ENCODE peak calls at places on chromosomes 7 and 10, in six cellular contexts. One of them, this sample, is unnamed. For H3K36me3, the result is how much of the 10 kb centered on the place peaks cover.

GRCh38 chr7:129670636-129671035 is 59.1 kb downstream of the NRF1 start:
- DNase-seq in IMR-90: peak
- DNase-seq in ascending aorta: no peak
- DNase-seq in CD4-positive, alpha-beta memory T cell: no peak
- DNase-seq in heart right ventricle: no peak
- DNase-seq in brain microvascular endothelial cell: no peak
- DNase-seq in this sample: no peak

GRCh38 chr10:13984647-13985155 is 346.0 kb downstream of the FRMD4A start:
- DNase-seq in brain microvascular endothelial cell: peak
- DNase-seq in heart right ventricle: no peak
- DNase-seq in ascending aorta: peak
- DNase-seq in IMR-90: peak
- DNase-seq in CD4-positive, alpha-beta memory T cell: no peak
- DNase-seq in this sample: no peak

GRCh38 chr10:74189999-74190421 is 39.0 kb downstream of the ADK start:
- DNase-seq in ascending aorta: no peak
- DNase-seq in IMR-90: peak
- DNase-seq in CD4-positive, alpha-beta memory T cell: peak
- DNase-seq in brain microvascular endothelial cell: peak
- DNase-seq in heart right ventricle: no peak
- DNase-seq in this sample: peak

GRCh38 chr10:70123817-70124216 is 8.8 kb downstream of the AIFM2 start:
- DNase-seq in brain microvascular endothelial cell: no peak
- DNase-seq in heart right ventricle: no peak
- DNase-seq in ascending aorta: no peak
- DNase-seq in IMR-90: no peak
- DNase-seq in CD4-positive, alpha-beta memory T cell: no peak
- DNase-seq in this sample: no peak

GRCh38 chr7:15686209-15686956 is at the start of gene MEOX2:
- DNase-seq in ascending aorta: peak
- DNase-seq in IMR-90: peak
- DNase-seq in brain microvascular endothelial cell: peak
- DNase-seq in CD4-positive, alpha-beta memory T cell: no peak
- DNase-seq in heart right ventricle: peak
- DNase-seq in this sample: peak

GRCh38 chr10:32057041-32057372 is 782 bp upstream of the KIF5B start:
- DNase-seq in ascending aorta: no peak
- DNase-seq in brain microvascular endothelial cell: no peak
- DNase-seq in CD4-positive, alpha-beta memory T cell: no peak
- DNase-seq in heart right ventricle: no peak
- DNase-seq in IMR-90: no peak
- DNase-seq in this sample: no peak

GRCh38 chr10:65358565-65358964 is 1567.3 kb upstream of the LRRTM3 start:
- DNase-seq in IMR-90: no peak
- DNase-seq in CD4-positive, alpha-beta memory T cell: no peak
- DNase-seq in brain microvascular endothelial cell: peak
- DNase-seq in ascending aorta: no peak
- DNase-seq in heart right ventricle: no peak
- DNase-seq in this sample: no peak

GRCh38 chr10:14571866-14572507 is 202.7 kb downstream of the FAM107B start:
- DNase-seq in heart right ventricle: no peak
- DNase-seq in IMR-90: peak
- DNase-seq in CD4-positive, alpha-beta memory T cell: peak
- DNase-seq in ascending aorta: peak
- DNase-seq in brain microvascular endothelial cell: peak
- DNase-seq in this sample: peak

GRCh38 chr7:158731761-158732160 is 27.2 kb upstream of the NCAPG2 start:
- DNase-seq in CD4-positive, alpha-beta memory T cell: no peak
- DNase-seq in brain microvascular endothelial cell: no peak
- DNase-seq in IMR-90: no peak
- DNase-seq in ascending aorta: peak
- DNase-seq in heart right ventricle: no peak
- DNase-seq in this sample: no peak

GRCh38 chr10:15325243-15326002 is 45.7 kb downstream of the FAM171A1 start:
- DNase-seq in heart right ventricle: peak
- DNase-seq in IMR-90: peak
- DNase-seq in brain microvascular endothelial cell: peak
- DNase-seq in ascending aorta: no peak
- DNase-seq in CD4-positive, alpha-beta memory T cell: no peak
- DNase-seq in this sample: no peak

GRCh38 chr10:47243791-47244190 is 56.2 kb upstream of the GDF10 start:
- DNase-seq in brain microvascular endothelial cell: no peak
- DNase-seq in heart right ventricle: no peak
- DNase-seq in CD4-positive, alpha-beta memory T cell: no peak
- DNase-seq in ascending aorta: peak
- DNase-seq in IMR-90: no peak
- DNase-seq in this sample: no peak

GRCh38 chr10:70518695-70519094 is 40.1 kb downstream of the PALD1 start:
- DNase-seq in IMR-90: peak
- DNase-seq in brain microvascular endothelial cell: peak
- DNase-seq in ascending aorta: no peak
- DNase-seq in heart right ventricle: no peak
- DNase-seq in CD4-positive, alpha-beta memory T cell: no peak
- DNase-seq in this sample: no peak

GRCh38 chr7:36986429-36987362 is 262.4 kb upstream of the AOAH start:
- DNase-seq in CD4-positive, alpha-beta memory T cell: peak
- DNase-seq in heart right ventricle: peak
- DNase-seq in IMR-90: peak
- DNase-seq in brain microvascular endothelial cell: peak
- DNase-seq in ascending aorta: peak
- DNase-seq in this sample: peak

GRCh38 chr10:84026821-84027257 is 112.5 kb upstream of the GHITM start:
- DNase-seq in CD4-positive, alpha-beta memory T cell: no peak
- DNase-seq in ascending aorta: no peak
- DNase-seq in brain microvascular endothelial cell: no peak
- DNase-seq in IMR-90: peak
- DNase-seq in heart right ventricle: no peak
- DNase-seq in this sample: peak

GRCh38 chr7:121278120-121279021 is 50.4 kb upstream of the WNT16 start:
- DNase-seq in brain microvascular endothelial cell: peak
- DNase-seq in heart right ventricle: no peak
- DNase-seq in ascending aorta: no peak
- DNase-seq in CD4-positive, alpha-beta memory T cell: no peak
- DNase-seq in IMR-90: peak
- DNase-seq in this sample: no peak

GRCh38 chr10:117464176-117464575 is 78.4 kb upstream of the EMX2 start:
- DNase-seq in ascending aorta: no peak
- DNase-seq in brain microvascular endothelial cell: no peak
- DNase-seq in heart right ventricle: no peak
- DNase-seq in CD4-positive, alpha-beta memory T cell: no peak
- DNase-seq in IMR-90: no peak
- DNase-seq in this sample: no peak

GRCh38 chr10:97017474-97017903 is 168.3 kb downstream of the SLIT1 start:
- DNase-seq in CD4-positive, alpha-beta memory T cell: no peak
- DNase-seq in brain microvascular endothelial cell: no peak
- DNase-seq in ascending aorta: no peak
- DNase-seq in heart right ventricle: no peak
- DNase-seq in IMR-90: no peak
- DNase-seq in this sample: no peak

GRCh38 chr7:144830811-144831210 is 5.0 kb downstream of the TPK1 start:
- DNase-seq in ascending aorta: no peak
- DNase-seq in brain microvascular endothelial cell: peak
- DNase-seq in CD4-positive, alpha-beta memory T cell: no peak
- DNase-seq in heart right ventricle: no peak
- DNase-seq in IMR-90: peak
- DNase-seq in this sample: no peak

GRCh38 chr7:5177060-5177459 is 13.0 kb upstream of the WIPI2 start:
- DNase-seq in brain microvascular endothelial cell: peak
- DNase-seq in CD4-positive, alpha-beta memory T cell: no peak
- DNase-seq in heart right ventricle: peak
- DNase-seq in ascending aorta: peak
- DNase-seq in IMR-90: peak
- DNase-seq in this sample: no peak

GRCh38 chr7:24755541-24756416 is 1.5 kb downstream of the GSDME start:
- DNase-seq in IMR-90: peak
- DNase-seq in brain microvascular endothelial cell: peak
- DNase-seq in heart right ventricle: no peak
- DNase-seq in CD4-positive, alpha-beta memory T cell: peak
- DNase-seq in ascending aorta: no peak
- DNase-seq in this sample: no peak

GRCh38 chr7:1843921-1844335 is 173.9 kb downstream of the ELFN1 start:
- DNase-seq in heart right ventricle: no peak
- DNase-seq in CD4-positive, alpha-beta memory T cell: no peak
- DNase-seq in brain microvascular endothelial cell: no peak
- DNase-seq in IMR-90: no peak
- DNase-seq in ascending aorta: peak
- DNase-seq in this sample: no peak

GRCh38 chr10:70115948-70116682 is 16.5 kb downstream of the AIFM2 start:
- DNase-seq in heart right ventricle: peak
- DNase-seq in brain microvascular endothelial cell: peak
- DNase-seq in IMR-90: peak
- DNase-seq in ascending aorta: no peak
- DNase-seq in CD4-positive, alpha-beta memory T cell: peak
- DNase-seq in this sample: peak

GRCh38 chr7:40232242-40232929 is 97.6 kb downstream of the SUGCT start:
- DNase-seq in heart right ventricle: peak
- DNase-seq in ascending aorta: peak
- DNase-seq in IMR-90: peak
- DNase-seq in brain microvascular endothelial cell: peak
- DNase-seq in CD4-positive, alpha-beta memory T cell: no peak
- DNase-seq in this sample: peak

GRCh38 chr7:55546826-55547225 is 25.5 kb downstream of the VOPP1 start:
- DNase-seq in brain microvascular endothelial cell: peak
- DNase-seq in CD4-positive, alpha-beta memory T cell: no peak
- DNase-seq in ascending aorta: peak
- DNase-seq in IMR-90: peak
- DNase-seq in heart right ventricle: peak
- DNase-seq in this sample: peak

DNA sequence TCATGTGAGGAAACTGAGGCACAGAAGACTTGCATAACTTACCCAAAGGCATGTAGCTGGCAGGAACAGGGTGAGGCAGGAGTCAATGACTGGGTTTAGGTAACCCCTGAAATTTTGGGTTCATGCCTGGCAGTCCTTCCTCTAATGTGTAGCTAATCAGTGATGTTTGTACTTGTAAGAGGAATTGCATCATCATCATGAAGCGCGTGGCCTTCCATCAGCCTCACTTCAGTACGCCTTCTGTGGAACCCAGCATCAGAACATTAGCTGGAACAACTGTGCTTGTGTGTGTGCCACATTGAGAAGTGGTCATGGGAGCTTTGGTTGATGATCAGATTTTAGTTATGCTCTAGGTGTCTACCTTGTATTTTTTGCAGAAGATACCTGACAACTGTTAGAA is 18.2 kb upstream of the STMP1 start:
- DNase-seq in ascending aorta: no peak
- DNase-seq in heart right ventricle: no peak
- DNase-seq in brain microvascular endothelial cell: no peak
- DNase-seq in CD4-positive, alpha-beta memory T cell: no peak
- DNase-seq in IMR-90: peak
- DNase-seq in this sample: no peak
- H3K36me3 ChIP-seq in ascending aorta: under half
- H3K36me3 ChIP-seq in heart right ventricle: half or more
- H3K36me3 ChIP-seq in brain microvascular endothelial cell: under half
- H3K36me3 ChIP-seq in CD4-positive, alpha-beta memory T cell: under half
- H3K36me3 ChIP-seq in IMR-90: under half
- H3K36me3 ChIP-seq in this sample: under half

GRCh38 chr7:92508949-92509348 is 19.4 kb downstream of the PEX1 start:
- DNase-seq in IMR-90: no peak
- DNase-seq in ascending aorta: no peak
- DNase-seq in CD4-positive, alpha-beta memory T cell: no peak
- DNase-seq in heart right ventricle: no peak
- DNase-seq in brain microvascular endothelial cell: no peak
- DNase-seq in this sample: no peak
- H3K36me3 ChIP-seq in IMR-90: under half
- H3K36me3 ChIP-seq in ascending aorta: under half
- H3K36me3 ChIP-seq in CD4-positive, alpha-beta memory T cell: under half
- H3K36me3 ChIP-seq in heart right ventricle: half or more
- H3K36me3 ChIP-seq in brain microvascular endothelial cell: under half
- H3K36me3 ChIP-seq in this sample: under half

GRCh38 chr7:91876391-91877133 is 3.9 kb downstream of the MTERF1 start:
- DNase-seq in heart right ventricle: no peak
- DNase-seq in ascending aorta: no peak
- DNase-seq in CD4-positive, alpha-beta memory T cell: no peak
- DNase-seq in IMR-90: peak
- DNase-seq in brain microvascular endothelial cell: no peak
- DNase-seq in this sample: no peak
- H3K36me3 ChIP-seq in heart right ventricle: under half
- H3K36me3 ChIP-seq in ascending aorta: under half
- H3K36me3 ChIP-seq in CD4-positive, alpha-beta memory T cell: under half
- H3K36me3 ChIP-seq in IMR-90: under half
- H3K36me3 ChIP-seq in brain microvascular endothelial cell: under half
- H3K36me3 ChIP-seq in this sample: under half

GRCh38 chr7:75955293-75955938 is 39.0 kb downstream of the TMEM120A start:
- DNase-seq in IMR-90: no peak
- DNase-seq in heart right ventricle: no peak
- DNase-seq in brain microvascular endothelial cell: no peak
- DNase-seq in CD4-positive, alpha-beta memory T cell: no peak
- DNase-seq in ascending aorta: no peak
- DNase-seq in this sample: no peak
- H3K36me3 ChIP-seq in IMR-90: under half
- H3K36me3 ChIP-seq in heart right ventricle: half or more
- H3K36me3 ChIP-seq in brain microvascular endothelial cell: under half
- H3K36me3 ChIP-seq in CD4-positive, alpha-beta memory T cell: under half
- H3K36me3 ChIP-seq in ascending aorta: under half
- H3K36me3 ChIP-seq in this sample: under half

DNA sequence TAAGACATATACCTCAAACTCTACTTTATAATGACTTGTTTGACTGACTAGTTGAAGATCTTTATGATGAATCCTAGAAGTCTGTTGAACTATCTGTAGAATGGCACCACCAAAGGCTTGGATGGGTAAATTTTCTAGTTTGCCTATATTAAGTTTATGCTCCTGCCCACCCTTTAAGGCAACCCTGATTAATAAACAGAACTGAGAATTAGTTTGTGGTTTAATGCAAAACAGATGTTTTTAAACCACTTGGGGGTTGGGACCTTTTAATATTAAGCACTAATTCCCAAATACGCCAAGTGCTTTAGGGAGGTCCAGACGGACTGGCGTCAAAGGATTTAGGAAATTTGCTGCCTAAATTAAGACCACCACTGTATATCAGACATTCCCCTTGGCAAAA is 20.5 kb downstream of the SMNDC1 start:
- DNase-seq in ascending aorta: no peak
- DNase-seq in heart right ventricle: no peak
- DNase-seq in CD4-positive, alpha-beta memory T cell: no peak
- DNase-seq in brain microvascular endothelial cell: no peak
- DNase-seq in IMR-90: no peak
- DNase-seq in this sample: no peak
- H3K36me3 ChIP-seq in ascending aorta: under half
- H3K36me3 ChIP-seq in heart right ventricle: half or more
- H3K36me3 ChIP-seq in CD4-positive, alpha-beta memory T cell: under half
- H3K36me3 ChIP-seq in brain microvascular endothelial cell: under half
- H3K36me3 ChIP-seq in IMR-90: under half
- H3K36me3 ChIP-seq in this sample: under half

DNA sequence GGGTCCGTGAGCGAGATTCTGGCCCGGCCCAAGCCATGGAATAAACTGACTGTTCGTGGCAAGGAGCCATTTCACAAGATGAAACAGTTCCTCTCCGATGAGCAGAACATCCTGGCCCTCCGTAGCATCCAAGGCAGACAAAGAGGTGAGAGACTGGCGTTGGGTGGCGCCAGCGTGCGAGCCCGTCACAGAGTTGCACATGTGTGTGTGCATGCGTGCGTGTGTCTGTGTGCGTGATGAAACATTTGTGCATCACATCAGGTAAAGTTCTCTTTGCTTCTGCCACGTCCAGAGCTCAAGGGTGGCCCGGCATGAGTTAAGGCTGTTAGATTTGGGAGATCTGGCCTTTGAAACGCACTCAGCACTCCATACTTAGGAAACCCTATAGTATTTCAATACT is 89.5 kb upstream of the SH2B2 start:
- DNase-seq in CD4-positive, alpha-beta memory T cell: no peak
- DNase-seq in brain microvascular endothelial cell: no peak
- DNase-seq in IMR-90: no peak
- DNase-seq in ascending aorta: no peak
- DNase-seq in heart right ventricle: no peak
- DNase-seq in this sample: no peak
- H3K36me3 ChIP-seq in CD4-positive, alpha-beta memory T cell: under half
- H3K36me3 ChIP-seq in brain microvascular endothelial cell: under half
- H3K36me3 ChIP-seq in IMR-90: half or more
- H3K36me3 ChIP-seq in ascending aorta: half or more
- H3K36me3 ChIP-seq in heart right ventricle: half or more
- H3K36me3 ChIP-seq in this sample: under half